ENCODE peak calls at places on chromosomes 5 and 9, in six cellular contexts. O, Y, R, T, C and K are unnamed samples.

GRCh38 chr5:131541766-131542165 is 93.3 kb downstream of the RAPGEF6 start:
- DNase-seq in C (no peak), R (no peak), O (no peak), Y (no peak), T (no peak), K (no peak)

GRCh38 chr9:69671904-69672827 is at the start of gene APBA1:
- DNase-seq in O (peak; percentile 81), R (peak; percentile 2), T (peak; percentile 81), Y (peak; percentile 32), C (peak; percentile 16), K (peak; percentile 93)

GRCh38 chr5:122576266-122577016 is 198.4 kb upstream of the SNX2 start:
- DNase-seq in O (no peak), C (no peak), Y (no peak), R (no peak), T (no peak), K (no peak)

GRCh38 chr9:92010705-92011536 is 60.9 kb upstream of the ROR2 start:
- DNase-seq in O (no peak), C (no peak), Y (no peak), T (no peak), R (no peak), K (no peak)

GRCh38 chr9:34646211-34647083 is at the start of gene GALT:
- DNase-seq in T (peak; percentile 99), C (peak; percentile 93), R (peak; percentile 96), O (peak; percentile 98), Y (peak; percentile 94), K (peak; percentile 95)

GRCh38 chr9:69806642-69807041 is 14.0 kb upstream of the CFAP95 start:
- DNase-seq in T (no peak), Y (no peak), C (no peak), R (no peak), O (no peak), K (no peak)

GRCh38 chr9:33446507-33447403 is 638 bp downstream of the AQP3 start:
- DNase-seq in C (no peak), Y (peak; percentile 51), O (peak; percentile 91), T (no peak), R (peak; percentile 50), K (peak; percentile 79)

GRCh38 chr9:132498811-132499210 is 83.6 kb upstream of the BARHL1 start:
- DNase-seq in O (no peak), T (no peak), C (no peak), R (no peak), Y (no peak), K (peak; percentile 40)

GRCh38 chr5:40475546-40475945 is 204.2 kb upstream of the PTGER4 start:
- DNase-seq in Y (no peak), T (no peak), R (no peak), O (no peak), C (no peak), K (no peak)

GRCh38 chr5:151237685-151238084 is 13.8 kb upstream of the CCDC69 start:
- DNase-seq in C (no peak), R (no peak), T (no peak), O (no peak), Y (no peak), K (no peak)

GRCh38 chr5:126695081-126695480 is 81.9 kb upstream of the LMNB1 start:
- DNase-seq in O (no peak), T (no peak), Y (no peak), C (no peak), R (no peak), K (no peak)

GRCh38 chr9:38022995-38023394 is 46.0 kb downstream of the SHB start:
- DNase-seq in T (no peak), R (no peak), Y (no peak), C (peak; percentile 44), O (no peak), K (no peak)

GRCh38 chr5:122726990-122727616 is 47.8 kb upstream of the SNX2 start:
- DNase-seq in R (no peak), Y (no peak), T (no peak), C (no peak), O (no peak), K (peak; percentile 74)

GRCh38 chr5:57432876-57433275 is 49.7 kb downstream of the ACTBL2 start:
- DNase-seq in R (no peak), O (no peak), C (no peak), Y (no peak), T (no peak), K (no peak)

GRCh38 chr9:78236511-78236950 is 656 bp downstream of the CEP78 start:
- DNase-seq in O (no peak), T (no peak), Y (no peak), R (no peak), C (no peak), K (no peak)

GRCh38 chr9:129481824-129482511 is 138.9 kb downstream of the C9orf50 start:
- DNase-seq in O (peak; percentile 90), T (peak; percentile 83), R (no peak), C (peak; percentile 30), Y (no peak), K (peak; percentile 65)

GRCh38 chr5:90022711-90023053 is 386.9 kb downstream of the CETN3 start:
- DNase-seq in R (no peak), O (no peak), Y (no peak), C (no peak), T (no peak), K (no peak)

GRCh38 chr5:37875051-37875787 is 35.4 kb upstream of the GDNF start:
- DNase-seq in T (no peak), Y (no peak), C (no peak), O (no peak), R (no peak), K (peak; percentile 61)

GRCh38 chr9:133505186-133505830 is 19.5 kb downstream of the MYMK start:
- DNase-seq in C (no peak), T (peak; percentile 58), Y (no peak), R (no peak), O (peak; percentile 30), K (peak; percentile 42)

GRCh38 chr9:14277202-14277601 is 36.7 kb downstream of the NFIB start:
- DNase-seq in Y (no peak), R (no peak), C (peak; percentile 34), T (no peak), O (no peak), K (peak; percentile 24)